ENCODE peak calls at places on chromosomes 12 and 14, in five cellular contexts. Y is H1, A is endothelial cell of umbilical vein, Z is K562, S is GM12878. N is an unnamed sample.

GRCh38 chr12:78431931-78432330 is 432.6 kb upstream of the SYT1 start:
- DNase-seq in Y (no peak), A (no peak), Z (no peak), S (no peak), N (no peak)

GRCh38 chr12:7695159-7695930 is at the start of gene GDF3:
- DNase-seq in Y (no peak), A (peak; percentile 94), Z (no peak), S (no peak), N (no peak)

GRCh38 chr14:95344536-95344935 is 24.8 kb upstream of the CLMN start:
- DNase-seq in Y (no peak), A (no peak), Z (no peak), S (no peak), N (no peak)

GRCh38 chr14:85296466-85297210 is 233.3 kb upstream of the FLRT2 start:
- DNase-seq in Y (no peak), A (peak; percentile 67), Z (no peak), S (no peak), N (no peak)

GRCh38 chr12:50400104-50400637 is 514 bp upstream of the LARP4 start:
- DNase-seq in Y (no peak), A (no peak), Z (peak; percentile 29), S (no peak), N (no peak)

GRCh38 chr12:132523576-132524331 is 33.8 kb downstream of the FBRSL1 start:
- DNase-seq in Y (peak; percentile 94), A (peak; percentile 28), Z (peak; percentile 81), S (no peak), N (no peak)

GRCh38 chr14:45252356-45253069 is 489 bp downstream of the MIS18BP1 start:
- DNase-seq in Y (no peak), A (peak; percentile 42), Z (no peak), S (no peak), N (no peak)

GRCh38 chr14:39055786-39056474 is 47.1 kb downstream of the SEC23A start:
- DNase-seq in Y (no peak), A (no peak), Z (no peak), S (no peak), N (peak; percentile 12)

DNA sequence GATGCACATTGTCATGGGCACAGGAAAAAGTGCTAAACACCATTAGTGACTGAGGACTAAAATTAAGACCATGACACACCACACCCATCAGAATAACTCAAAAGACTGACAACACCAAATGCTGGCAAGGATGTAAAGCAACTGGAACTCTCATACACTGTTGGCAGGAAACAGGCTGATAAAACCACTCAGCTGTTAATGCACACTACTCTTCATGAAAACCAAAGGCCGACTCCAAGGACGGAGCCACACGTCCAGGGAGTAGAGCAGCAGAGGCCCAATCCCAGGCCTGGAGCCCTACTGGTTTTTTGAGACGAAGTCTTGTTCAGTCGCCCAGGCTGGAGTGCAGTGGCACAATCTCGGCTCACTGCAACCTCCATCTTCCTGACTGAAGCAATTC is 6.4 kb downstream of the RAD52 start:
- DNase-seq in Y (no peak), A (no peak), Z (no peak), S (no peak), N (no peak)
- TF ChIP-seq POLR2A in Y (no peak), A (no peak), Z (no peak), S (no peak), N (no peak)

GRCh38 chr12:47034661-47035060 is 44.8 kb upstream of the PCED1B start:
- DNase-seq in Y (no peak), A (no peak), Z (no peak), S (no peak), N (no peak)
- TF ChIP-seq EZH2 in Y (no peak), A (no peak), Z (no peak), S (no peak), N (no peak)

GRCh38 chr12:11882301-11883019 is 188.3 kb upstream of the BCL2L14 start:
- DNase-seq in Y (no peak), A (peak; percentile 45), Z (no peak), S (peak; percentile 39), N (no peak)

GRCh38 chr12:11884661-11885060 is 186.1 kb upstream of the BCL2L14 start:
- DNase-seq in Y (no peak), A (peak; percentile 84), Z (no peak), S (no peak), N (no peak)

GRCh38 chr12:11888029-11888428 is 182.7 kb upstream of the BCL2L14 start:
- DNase-seq in Y (no peak), A (no peak), Z (no peak), S (no peak), N (no peak)

GRCh38 chr12:11886339-11886738 is 184.4 kb upstream of the BCL2L14 start:
- DNase-seq in Y (no peak), A (peak; percentile 30), Z (no peak), S (no peak), N (no peak)

DNA sequence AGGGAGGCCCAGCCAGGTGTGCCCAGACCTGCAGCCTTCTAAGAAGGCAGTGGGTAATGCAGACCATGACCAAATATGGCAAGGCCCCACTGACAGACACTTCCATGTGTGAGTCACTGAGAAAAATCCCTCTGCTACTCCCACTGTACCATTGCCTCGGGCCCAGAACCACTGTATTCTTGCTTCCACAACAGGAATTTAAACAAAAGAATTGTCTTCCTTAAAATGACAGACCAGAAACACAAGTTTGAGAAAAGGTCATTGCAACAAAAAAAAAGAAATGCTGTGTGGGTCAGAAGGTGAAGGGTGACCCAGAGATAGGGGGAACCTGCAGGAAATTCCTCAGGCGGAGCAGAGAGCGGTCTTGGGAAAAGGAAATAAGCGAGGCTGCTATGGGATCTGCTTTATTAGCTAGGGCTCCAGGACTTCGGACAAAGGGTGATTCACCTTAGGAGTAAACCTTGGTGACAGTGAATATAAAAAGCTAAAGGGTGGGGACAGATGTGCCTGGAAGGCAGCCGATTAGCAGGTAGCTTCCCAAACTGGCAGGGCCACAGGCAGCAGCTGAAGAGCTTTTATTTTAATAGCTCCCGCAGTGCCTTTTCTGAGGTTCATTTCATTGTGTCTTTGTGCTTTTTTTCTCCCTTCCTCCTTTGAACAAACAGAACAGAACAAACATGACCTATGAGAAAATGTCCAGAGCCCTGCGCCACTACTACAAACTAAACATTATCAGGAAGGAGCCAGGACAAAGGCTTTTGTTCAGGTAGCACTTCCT is 185.3 kb upstream of the BCL2L14 start:
- DNase-seq in Y (no peak), A (peak; percentile 95), Z (no peak), S (no peak), N (no peak)
- H3K27ac ChIP-seq in Y (no peak overlapping the region), A (peak overlapping the region; percentile 92), Z (no peak overlapping the region), S (peak overlapping the region; percentile 44), N (no peak overlapping the region)

GRCh38 chr12:29552994-29553748 is 55.7 kb upstream of the OVCH1 start:
- DNase-seq in Y (no peak), A (peak; percentile 30), Z (no peak), S (no peak), N (no peak)
- TF ChIP-seq POLR2A in Y (no peak), A (no peak), Z (no peak), S (no peak), N (no peak)

DNA sequence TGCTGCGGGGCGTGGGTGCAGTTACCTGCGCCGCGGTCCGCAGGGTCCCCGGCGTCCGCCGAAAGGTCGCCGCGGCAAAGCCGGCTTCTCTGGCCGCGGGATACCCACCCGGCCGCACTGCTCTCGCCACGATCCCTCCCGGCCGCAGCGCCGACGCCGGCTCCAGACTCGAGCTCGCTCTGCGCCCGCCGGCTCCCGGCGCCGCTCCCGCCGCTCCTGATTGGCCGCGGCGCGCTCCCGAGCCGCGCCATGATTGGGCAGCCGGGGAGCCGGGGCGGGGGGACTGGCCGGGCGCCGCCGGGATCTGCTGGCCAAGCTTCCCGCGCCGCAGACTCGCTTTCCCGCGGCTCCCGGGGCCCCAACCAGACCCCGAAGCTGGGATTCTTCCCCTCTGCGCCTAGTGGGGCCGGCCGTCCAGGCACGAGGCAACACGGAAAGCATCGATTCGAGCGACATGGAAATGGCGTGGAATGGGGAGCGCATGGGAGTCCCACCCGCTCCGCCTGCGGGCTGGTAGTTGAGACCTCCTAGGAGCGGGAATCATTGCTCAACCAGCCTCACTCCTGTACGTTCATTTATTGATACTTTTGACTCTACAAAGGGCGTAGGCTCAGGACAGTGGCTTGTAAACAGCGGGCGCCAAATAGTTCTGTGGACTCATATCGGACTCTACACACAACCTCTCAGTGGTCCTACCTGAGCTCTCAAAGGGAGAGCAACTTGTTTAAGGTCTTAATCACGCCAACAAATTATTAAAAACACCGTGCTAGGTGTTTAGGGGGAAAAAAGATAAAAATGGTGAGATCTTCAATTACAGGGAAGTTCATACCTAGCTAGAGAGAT is 36.4 kb upstream of the STON2 start:
- DNase-seq in Y (peak; percentile 87), A (peak; percentile 56), Z (peak; percentile 94), S (no peak), N (peak; percentile 21)
- TF ChIP-seq EZH2 in Y (no peak), A (no peak), Z (no peak), S (no peak), N (no peak)

DNA sequence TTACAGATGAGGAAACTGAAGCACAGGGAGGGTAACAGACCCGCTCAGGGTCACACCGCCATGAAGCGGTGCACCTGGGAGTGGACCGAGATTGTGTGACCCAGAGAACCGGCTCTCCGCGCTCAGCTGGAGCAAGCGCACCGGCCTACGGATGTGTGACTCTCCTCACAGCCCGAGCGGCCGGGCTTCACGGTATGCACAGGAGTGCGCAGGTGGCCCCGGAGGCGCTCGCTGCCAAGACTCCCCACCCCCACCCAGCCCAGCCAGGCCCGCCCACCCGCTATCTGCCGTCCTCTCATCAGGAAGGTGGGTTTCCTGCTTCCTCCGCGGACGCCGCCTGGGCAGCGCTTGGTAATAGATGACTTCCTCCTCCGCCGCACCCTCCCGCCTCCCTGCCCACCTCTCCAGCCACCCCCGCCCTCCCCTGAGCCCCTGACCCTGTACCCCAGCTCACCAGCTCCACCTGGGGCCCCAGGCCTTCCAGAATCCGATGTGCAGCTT is 110.7 kb downstream of the NCOR2 start:
- DNase-seq in Y (no peak), A (no peak), Z (no peak), S (no peak), N (no peak)
- H3K27ac ChIP-seq in Y (no peak overlapping the region), A (no peak overlapping the region), Z (no peak overlapping the region), S (peak overlapping the region; percentile 89), N (no peak overlapping the region)

DNA sequence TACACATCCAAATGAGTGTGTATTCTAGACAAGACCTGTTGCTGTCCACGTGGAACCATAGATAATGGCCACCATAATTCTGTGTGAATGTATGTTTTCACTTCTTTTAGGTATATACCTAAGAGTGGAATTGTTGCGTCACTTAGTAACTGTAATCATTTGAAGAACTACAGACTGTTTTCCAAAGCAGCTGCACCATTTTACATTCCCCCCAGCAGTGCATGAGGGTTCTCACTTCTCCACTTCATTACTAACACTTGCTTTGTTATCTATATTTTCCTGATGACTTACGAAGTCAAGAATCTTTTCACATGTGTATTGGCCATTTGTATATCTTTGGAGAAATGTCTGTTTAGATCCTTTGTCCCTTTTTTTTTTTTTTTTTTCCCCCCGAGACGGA is 106.4 kb downstream of the SCFD1 start:
- DNase-seq in Y (no peak), A (no peak), Z (no peak), S (no peak), N (no peak)
- TF ChIP-seq POLR2A in Y (no peak), A (no peak), Z (no peak), S (no peak), N (no peak)